ENCODE peak calls at places on chromosomes 6 and 20, in five cellular contexts. One of them, this sample, is unnamed.
A peak's percentile ranks its signal among the peaks of the same experiment; 100 is the strongest.

GRCh38 chr6:31345026-31345730 is 11.8 kb downstream of the HLA-B start:
- DNase-seq in cardiac fibroblast: peak; percentile 30
- DNase-seq in lower lobe of right lung: no peak
- DNase-seq in stimulated activated CD4-positive, alpha-beta T cell treated with anti-CD3 and anti-CD28 coated beads, Interleukin-15, amount 100 ng/mL, for 1 hour: no peak
- DNase-seq in NCI-H1436: no peak
- DNase-seq in this sample: no peak

GRCh38 chr6:45504947-45505346 is 127.2 kb upstream of the SUPT3H start:
- DNase-seq in cardiac fibroblast: peak; percentile 71
- DNase-seq in lower lobe of right lung: no peak
- DNase-seq in stimulated activated CD4-positive, alpha-beta T cell treated with anti-CD3 and anti-CD28 coated beads, Interleukin-15, amount 100 ng/mL, for 1 hour: no peak
- DNase-seq in NCI-H1436: no peak
- DNase-seq in this sample: no peak

GRCh38 chr6:52533491-52533890 is 43.4 kb downstream of the TRAM2 start:
- DNase-seq in cardiac fibroblast: no peak
- DNase-seq in lower lobe of right lung: no peak
- DNase-seq in stimulated activated CD4-positive, alpha-beta T cell treated with anti-CD3 and anti-CD28 coated beads, Interleukin-15, amount 100 ng/mL, for 1 hour: no peak
- DNase-seq in NCI-H1436: no peak
- DNase-seq in this sample: no peak

GRCh38 chr6:33621396-33622388 is 570 bp downstream of the ITPR3 start:
- DNase-seq in cardiac fibroblast: peak; percentile 46
- DNase-seq in lower lobe of right lung: peak; percentile 78
- DNase-seq in stimulated activated CD4-positive, alpha-beta T cell treated with anti-CD3 and anti-CD28 coated beads, Interleukin-15, amount 100 ng/mL, for 1 hour: peak; percentile 33
- DNase-seq in NCI-H1436: peak; percentile 36
- DNase-seq in this sample: peak; percentile 57

GRCh38 chr6:94658929-94659328 is 918.4 kb upstream of the MANEA start:
- DNase-seq in cardiac fibroblast: no peak
- DNase-seq in lower lobe of right lung: no peak
- DNase-seq in stimulated activated CD4-positive, alpha-beta T cell treated with anti-CD3 and anti-CD28 coated beads, Interleukin-15, amount 100 ng/mL, for 1 hour: no peak
- DNase-seq in NCI-H1436: no peak
- DNase-seq in this sample: no peak

GRCh38 chr6:137044366-137045220 is at the start of gene IL20RA:
- DNase-seq in cardiac fibroblast: no peak
- DNase-seq in lower lobe of right lung: peak; percentile 74
- DNase-seq in stimulated activated CD4-positive, alpha-beta T cell treated with anti-CD3 and anti-CD28 coated beads, Interleukin-15, amount 100 ng/mL, for 1 hour: no peak
- DNase-seq in NCI-H1436: no peak
- DNase-seq in this sample: no peak

GRCh38 chr20:36173451-36173933 is 19.0 kb downstream of the EPB41L1 start:
- DNase-seq in cardiac fibroblast: peak; percentile 29
- DNase-seq in lower lobe of right lung: no peak
- DNase-seq in stimulated activated CD4-positive, alpha-beta T cell treated with anti-CD3 and anti-CD28 coated beads, Interleukin-15, amount 100 ng/mL, for 1 hour: no peak
- DNase-seq in NCI-H1436: no peak
- DNase-seq in this sample: peak; percentile 14

GRCh38 chr6:71887006-71887743 is 825 bp downstream of the RIMS1 start:
- DNase-seq in cardiac fibroblast: peak; percentile 2
- DNase-seq in lower lobe of right lung: no peak
- DNase-seq in stimulated activated CD4-positive, alpha-beta T cell treated with anti-CD3 and anti-CD28 coated beads, Interleukin-15, amount 100 ng/mL, for 1 hour: no peak
- DNase-seq in NCI-H1436: no peak
- DNase-seq in this sample: no peak

GRCh38 chr20:63064745-63065711 is 58.3 kb upstream of the BHLHE23 start:
- DNase-seq in cardiac fibroblast: no peak
- DNase-seq in lower lobe of right lung: peak; percentile 35
- DNase-seq in stimulated activated CD4-positive, alpha-beta T cell treated with anti-CD3 and anti-CD28 coated beads, Interleukin-15, amount 100 ng/mL, for 1 hour: no peak
- DNase-seq in NCI-H1436: no peak
- DNase-seq in this sample: no peak

GRCh38 chr6:35678021-35678654 is 10.6 kb downstream of the FKBP5 start:
- DNase-seq in cardiac fibroblast: peak; percentile 52
- DNase-seq in lower lobe of right lung: no peak
- DNase-seq in stimulated activated CD4-positive, alpha-beta T cell treated with anti-CD3 and anti-CD28 coated beads, Interleukin-15, amount 100 ng/mL, for 1 hour: no peak
- DNase-seq in NCI-H1436: no peak
- DNase-seq in this sample: no peak

GRCh38 chr6:99790679-99791078 is 184.0 kb downstream of the PRDM13 start:
- DNase-seq in cardiac fibroblast: peak; percentile 6
- DNase-seq in lower lobe of right lung: no peak
- DNase-seq in stimulated activated CD4-positive, alpha-beta T cell treated with anti-CD3 and anti-CD28 coated beads, Interleukin-15, amount 100 ng/mL, for 1 hour: no peak
- DNase-seq in NCI-H1436: peak; percentile 9
- DNase-seq in this sample: no peak

GRCh38 chr20:17680128-17680835 is 1.8 kb downstream of the RRBP1 start:
- DNase-seq in cardiac fibroblast: peak; percentile 86
- DNase-seq in lower lobe of right lung: peak; percentile 81
- DNase-seq in stimulated activated CD4-positive, alpha-beta T cell treated with anti-CD3 and anti-CD28 coated beads, Interleukin-15, amount 100 ng/mL, for 1 hour: no peak
- DNase-seq in NCI-H1436: no peak
- DNase-seq in this sample: no peak

GRCh38 chr6:121760640-121761213 is 325.3 kb downstream of the GJA1 start:
- DNase-seq in cardiac fibroblast: no peak
- DNase-seq in lower lobe of right lung: no peak
- DNase-seq in stimulated activated CD4-positive, alpha-beta T cell treated with anti-CD3 and anti-CD28 coated beads, Interleukin-15, amount 100 ng/mL, for 1 hour: no peak
- DNase-seq in NCI-H1436: no peak
- DNase-seq in this sample: no peak

GRCh38 chr6:166904101-166904746 is 52.1 kb downstream of the RNASET2 start:
- DNase-seq in cardiac fibroblast: no peak
- DNase-seq in lower lobe of right lung: no peak
- DNase-seq in stimulated activated CD4-positive, alpha-beta T cell treated with anti-CD3 and anti-CD28 coated beads, Interleukin-15, amount 100 ng/mL, for 1 hour: no peak
- DNase-seq in NCI-H1436: peak; percentile 4
- DNase-seq in this sample: no peak

GRCh38 chr6:34657037-34657306 is 39.6 kb downstream of the ILRUN start:
- DNase-seq in cardiac fibroblast: no peak
- DNase-seq in lower lobe of right lung: no peak
- DNase-seq in stimulated activated CD4-positive, alpha-beta T cell treated with anti-CD3 and anti-CD28 coated beads, Interleukin-15, amount 100 ng/mL, for 1 hour: no peak
- DNase-seq in NCI-H1436: no peak
- DNase-seq in this sample: no peak

GRCh38 chr6:47000842-47001241 is 41.3 kb downstream of the ADGRF1 start:
- DNase-seq in cardiac fibroblast: no peak
- DNase-seq in lower lobe of right lung: no peak
- DNase-seq in stimulated activated CD4-positive, alpha-beta T cell treated with anti-CD3 and anti-CD28 coated beads, Interleukin-15, amount 100 ng/mL, for 1 hour: no peak
- DNase-seq in NCI-H1436: no peak
- DNase-seq in this sample: no peak

GRCh38 chr6:18122128-18123093 is at the start of gene NHLRC1:
- DNase-seq in cardiac fibroblast: peak; percentile 91
- DNase-seq in lower lobe of right lung: peak; percentile 94
- DNase-seq in stimulated activated CD4-positive, alpha-beta T cell treated with anti-CD3 and anti-CD28 coated beads, Interleukin-15, amount 100 ng/mL, for 1 hour: peak; percentile 64
- DNase-seq in NCI-H1436: no peak
- DNase-seq in this sample: peak; percentile 87

GRCh38 chr20:44848254-44849015 is 37.1 kb upstream of the YWHAB start:
- DNase-seq in cardiac fibroblast: no peak
- DNase-seq in lower lobe of right lung: no peak
- DNase-seq in stimulated activated CD4-positive, alpha-beta T cell treated with anti-CD3 and anti-CD28 coated beads, Interleukin-15, amount 100 ng/mL, for 1 hour: no peak
- DNase-seq in NCI-H1436: no peak
- DNase-seq in this sample: no peak

GRCh38 chr6:148954934-148955915 is 208.4 kb downstream of the UST start:
- DNase-seq in cardiac fibroblast: no peak
- DNase-seq in lower lobe of right lung: no peak
- DNase-seq in stimulated activated CD4-positive, alpha-beta T cell treated with anti-CD3 and anti-CD28 coated beads, Interleukin-15, amount 100 ng/mL, for 1 hour: no peak
- DNase-seq in NCI-H1436: no peak
- DNase-seq in this sample: no peak

GRCh38 chr6:111793711-111794111 is 79.5 kb downstream of the FYN start:
- DNase-seq in cardiac fibroblast: no peak
- DNase-seq in lower lobe of right lung: no peak
- DNase-seq in stimulated activated CD4-positive, alpha-beta T cell treated with anti-CD3 and anti-CD28 coated beads, Interleukin-15, amount 100 ng/mL, for 1 hour: no peak
- DNase-seq in NCI-H1436: no peak
- DNase-seq in this sample: peak; percentile 75

GRCh38 chr20:3115190-3116107 is 30.9 kb upstream of the AVP start:
- DNase-seq in cardiac fibroblast: peak; percentile 70
- DNase-seq in lower lobe of right lung: no peak
- DNase-seq in stimulated activated CD4-positive, alpha-beta T cell treated with anti-CD3 and anti-CD28 coated beads, Interleukin-15, amount 100 ng/mL, for 1 hour: no peak
- DNase-seq in NCI-H1436: peak; percentile 24
- DNase-seq in this sample: peak; percentile 29

GRCh38 chr6:32685603-32686002 is 19.1 kb upstream of the HLA-DQB1 start:
- DNase-seq in cardiac fibroblast: no peak
- DNase-seq in lower lobe of right lung: no peak
- DNase-seq in stimulated activated CD4-positive, alpha-beta T cell treated with anti-CD3 and anti-CD28 coated beads, Interleukin-15, amount 100 ng/mL, for 1 hour: no peak
- DNase-seq in NCI-H1436: no peak
- DNase-seq in this sample: peak; percentile 22

GRCh38 chr6:14765106-14765505 is 480.8 kb upstream of the JARID2 start:
- DNase-seq in cardiac fibroblast: peak; percentile 44
- DNase-seq in lower lobe of right lung: no peak
- DNase-seq in stimulated activated CD4-positive, alpha-beta T cell treated with anti-CD3 and anti-CD28 coated beads, Interleukin-15, amount 100 ng/mL, for 1 hour: no peak
- DNase-seq in NCI-H1436: no peak
- DNase-seq in this sample: no peak

GRCh38 chr6:49548613-49549304 is 1.7 kb upstream of the C6orf141 start:
- DNase-seq in cardiac fibroblast: no peak
- DNase-seq in lower lobe of right lung: no peak
- DNase-seq in stimulated activated CD4-positive, alpha-beta T cell treated with anti-CD3 and anti-CD28 coated beads, Interleukin-15, amount 100 ng/mL, for 1 hour: no peak
- DNase-seq in NCI-H1436: no peak
- DNase-seq in this sample: no peak

GRCh38 chr20:32527447-32528055 is 57.6 kb downstream of the NOL4L start:
- DNase-seq in cardiac fibroblast: no peak
- DNase-seq in lower lobe of right lung: peak; percentile 46
- DNase-seq in stimulated activated CD4-positive, alpha-beta T cell treated with anti-CD3 and anti-CD28 coated beads, Interleukin-15, amount 100 ng/mL, for 1 hour: no peak
- DNase-seq in NCI-H1436: peak; percentile 42
- DNase-seq in this sample: no peak

GRCh38 chr20:13298692-13299373 is 77.8 kb downstream of the ISM1 start:
- DNase-seq in cardiac fibroblast: no peak
- DNase-seq in lower lobe of right lung: no peak
- DNase-seq in stimulated activated CD4-positive, alpha-beta T cell treated with anti-CD3 and anti-CD28 coated beads, Interleukin-15, amount 100 ng/mL, for 1 hour: no peak
- DNase-seq in NCI-H1436: no peak
- DNase-seq in this sample: no peak

GRCh38 chr6:169868458-169868857 is 117.0 kb downstream of the ERMARD start:
- DNase-seq in cardiac fibroblast: no peak
- DNase-seq in lower lobe of right lung: no peak
- DNase-seq in stimulated activated CD4-positive, alpha-beta T cell treated with anti-CD3 and anti-CD28 coated beads, Interleukin-15, amount 100 ng/mL, for 1 hour: no peak
- DNase-seq in NCI-H1436: no peak
- DNase-seq in this sample: peak; percentile 79

GRCh38 chr6:101266063-101266462 is 127.4 kb upstream of the GRIK2 start:
- DNase-seq in cardiac fibroblast: no peak
- DNase-seq in lower lobe of right lung: no peak
- DNase-seq in stimulated activated CD4-positive, alpha-beta T cell treated with anti-CD3 and anti-CD28 coated beads, Interleukin-15, amount 100 ng/mL, for 1 hour: no peak
- DNase-seq in NCI-H1436: no peak
- DNase-seq in this sample: no peak